ENCODE peak calls at places on chromosomes 1 and 21, in six cellular contexts. U is left lung, R is GM13977, P is neural progenitor cell, Q is esophagus muscularis mucosa, I is SK-N-SH. W is an unnamed sample.
A peak's percentile ranks its signal among the peaks of the same experiment; 100 is the strongest.

GRCh38 chr1:185973645-185974044 is 239.5 kb downstream of the HMCN1 start:
- DNase-seq in U (no peak), R (no peak), P (no peak), Q (no peak), I (no peak), W (no peak)

GRCh38 chr1:160522136-160522535 is 919 bp downstream of the SLAMF6 start:
- DNase-seq in U (no peak), R (no peak), P (no peak), Q (no peak), I (no peak), W (no peak)

GRCh38 chr1:192812420-192813209 is 3.8 kb downstream of the RGS2 start:
- DNase-seq in U (no peak), R (no peak), P (no peak), Q (no peak), I (no peak), W (no peak)

GRCh38 chr1:115112496-115113375 is 23.4 kb upstream of the TSPAN2 start:
- DNase-seq in U (peak; percentile 74), R (no peak), P (peak; percentile 69), Q (no peak), I (peak; percentile 53), W (no peak)

GRCh38 chr1:230797376-230798186 is 50.4 kb downstream of the CAPN9 start:
- DNase-seq in U (no peak), R (no peak), P (peak; percentile 81), Q (peak; percentile 91), I (peak; percentile 55), W (no peak)

GRCh38 chr21:28605138-28605537 is 387.5 kb downstream of the LTN1 start:
- DNase-seq in U (no peak), R (no peak), P (no peak), Q (no peak), I (no peak), W (no peak)

GRCh38 chr1:18907021-18907913 is 4.9 kb upstream of the ALDH4A1 start:
- DNase-seq in U (peak; percentile 87), R (peak; percentile 74), P (peak; percentile 80), Q (no peak), I (peak; percentile 72), W (no peak)

GRCh38 chr1:52904590-52905375 is 16.8 kb downstream of the ECHDC2 start:
- DNase-seq in U (no peak), R (peak; percentile 78), P (peak; percentile 72), Q (no peak), I (peak; percentile 88), W (no peak)

GRCh38 chr1:6427445-6428390 is 3.1 kb downstream of the ESPN start:
- DNase-seq in U (peak; percentile 71), R (no peak), P (peak; percentile 1), Q (no peak), I (no peak), W (peak; percentile 77)

GRCh38 chr1:37475380-37476086 is 1.2 kb downstream of the ZC3H12A start:
- DNase-seq in U (peak; percentile 69), R (no peak), P (no peak), Q (no peak), I (no peak), W (no peak)

GRCh38 chr1:116375165-116375883 is 2.3 kb downstream of the ATP1A1 start:
- DNase-seq in U (no peak), R (no peak), P (no peak), Q (no peak), I (no peak), W (no peak)

GRCh38 chr1:40977721-40978120 is 1.8 kb upstream of the CTPS1 start:
- DNase-seq in U (no peak), R (no peak), P (peak; percentile 10), Q (no peak), I (no peak), W (no peak)

GRCh38 chr1:51253691-51254090 is 17.6 kb downstream of the RNF11 start:
- DNase-seq in U (no peak), R (no peak), P (no peak), Q (no peak), I (no peak), W (no peak)

GRCh38 chr1:67691712-67692111 is 6.7 kb downstream of the GADD45A start:
- DNase-seq in U (no peak), R (no peak), P (no peak), Q (no peak), I (no peak), W (no peak)

GRCh38 chr1:18693256-18694098 is 62.8 kb downstream of the PAX7 start:
- DNase-seq in U (no peak), R (no peak), P (peak; percentile 84), Q (no peak), I (no peak), W (no peak)

GRCh38 chr1:205935869-205936268 is 7.4 kb downstream of the SLC26A9 start:
- DNase-seq in U (no peak), R (no peak), P (no peak), Q (no peak), I (no peak), W (no peak)

GRCh38 chr21:37582613-37583012 is 216.0 kb downstream of the DYRK1A start:
- DNase-seq in U (no peak), R (peak; percentile 34), P (peak; percentile 31), Q (no peak), I (peak; percentile 61), W (no peak)

GRCh38 chr1:43419627-43420425 is 30.1 kb downstream of the SZT2 start:
- DNase-seq in U (no peak), R (no peak), P (no peak), Q (no peak), I (no peak), W (no peak)

GRCh38 chr1:224851210-224851849 is 78.1 kb upstream of the DNAH14 start:
- DNase-seq in U (peak; percentile 70), R (peak; percentile 64), P (peak; percentile 73), Q (no peak), I (peak; percentile 45), W (no peak)

GRCh38 chr1:74498901-74499300 is 13.5 kb downstream of the LRRC53 start:
- DNase-seq in U (no peak), R (no peak), P (no peak), Q (no peak), I (no peak), W (no peak)

GRCh38 chr1:203025721-203026665 is at the start of gene PPFIA4:
- DNase-seq in U (peak; percentile 97), R (peak; percentile 98), P (peak; percentile 95), Q (peak; percentile 92), I (peak; percentile 99), W (no peak)

GRCh38 chr1:203028784-203029553 is 2.7 kb downstream of the PPFIA4 start:
- DNase-seq in U (no peak), R (no peak), P (no peak), Q (no peak), I (peak; percentile 54), W (no peak)

GRCh38 chr1:203031467-203031866 is 5.2 kb downstream of the PPFIA4 start:
- DNase-seq in U (no peak), R (no peak), P (no peak), Q (no peak), I (no peak), W (no peak)

GRCh38 chr1:203028067-203028783 is 1.9 kb downstream of the PPFIA4 start:
- DNase-seq in U (no peak), R (peak; percentile 3), P (no peak), Q (peak; percentile 78), I (no peak), W (no peak)

DNA sequence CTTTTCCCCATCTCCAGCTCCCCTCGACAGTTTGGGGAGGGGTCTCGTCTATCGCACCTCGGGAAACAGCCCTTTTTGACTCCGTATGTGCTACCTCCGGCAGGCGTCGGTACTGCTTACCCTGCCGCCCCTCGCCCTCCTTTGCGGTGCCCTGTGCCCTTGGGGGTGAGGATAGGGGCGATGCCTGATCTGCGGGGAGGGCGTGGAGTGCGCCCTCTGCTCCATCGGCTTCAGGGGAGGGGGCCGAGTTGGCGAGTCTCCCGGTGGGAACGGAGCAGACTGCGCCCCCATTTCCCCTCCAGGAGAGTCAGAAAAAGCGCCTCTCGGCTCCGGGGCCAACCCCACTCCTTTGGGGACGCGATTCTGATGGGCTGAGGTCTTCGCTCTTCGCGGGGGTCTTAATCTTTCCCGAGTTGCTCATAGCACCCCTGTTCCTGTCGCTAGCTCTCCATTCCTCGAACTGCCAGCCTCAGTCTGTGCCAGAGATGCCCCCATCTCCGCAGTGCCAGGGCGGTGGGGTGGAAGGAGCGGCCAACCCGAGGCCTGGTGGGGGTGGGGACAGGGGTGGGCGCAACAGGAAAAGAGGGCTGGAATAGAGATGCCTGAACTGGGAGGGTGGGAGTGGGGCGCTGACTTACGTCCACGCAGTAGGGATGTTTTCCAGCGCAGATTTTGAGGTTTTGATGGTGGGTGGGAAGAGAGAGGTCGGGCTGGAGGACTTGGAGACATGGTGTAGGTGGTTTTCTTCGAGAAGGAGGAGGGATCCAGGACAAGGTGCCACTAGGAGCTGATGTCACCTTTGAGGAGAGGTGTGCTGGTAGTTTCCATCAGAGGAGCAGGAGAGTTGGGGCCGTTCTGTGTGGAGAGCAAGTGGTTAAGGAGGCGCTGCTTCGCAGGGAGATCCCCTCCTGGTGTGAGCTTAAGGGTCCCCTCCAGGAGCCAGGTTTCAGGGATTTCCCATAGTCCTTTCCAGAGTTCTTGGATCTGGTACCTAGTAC is 674 bp downstream of the PPFIA4 start:
- DNase-seq in U (no peak), R (peak; percentile 12), P (no peak), Q (no peak), I (no peak), W (no peak)
- TF ChIP-seq CTCF in U (no peak), R (no peak), P (peak; percentile 31), Q (no peak), I (no peak), W (no peak)

GRCh38 chr1:246258250-246258649 is 248.8 kb downstream of the SMYD3 start:
- DNase-seq in U (no peak), R (no peak), P (no peak), Q (no peak), I (no peak), W (no peak)

GRCh38 chr1:246262281-246262680 is 244.8 kb downstream of the SMYD3 start:
- DNase-seq in U (no peak), R (no peak), P (no peak), Q (no peak), I (no peak), W (no peak)

GRCh38 chr1:246267426-246267825 is 239.7 kb downstream of the SMYD3 start:
- DNase-seq in U (no peak), R (no peak), P (no peak), Q (no peak), I (no peak), W (no peak)

GRCh38 chr1:246265481-246265880 is 241.6 kb downstream of the SMYD3 start:
- DNase-seq in U (no peak), R (no peak), P (no peak), Q (no peak), I (no peak), W (no peak)

GRCh38 chr1:246261641-246262040 is 245.4 kb downstream of the SMYD3 start:
- DNase-seq in U (no peak), R (no peak), P (no peak), Q (no peak), I (no peak), W (no peak)
- TF ChIP-seq CTCF in U (no peak), R (no peak), P (peak; percentile 30), Q (no peak), I (peak; percentile 50), W (peak; percentile 79)

DNA sequence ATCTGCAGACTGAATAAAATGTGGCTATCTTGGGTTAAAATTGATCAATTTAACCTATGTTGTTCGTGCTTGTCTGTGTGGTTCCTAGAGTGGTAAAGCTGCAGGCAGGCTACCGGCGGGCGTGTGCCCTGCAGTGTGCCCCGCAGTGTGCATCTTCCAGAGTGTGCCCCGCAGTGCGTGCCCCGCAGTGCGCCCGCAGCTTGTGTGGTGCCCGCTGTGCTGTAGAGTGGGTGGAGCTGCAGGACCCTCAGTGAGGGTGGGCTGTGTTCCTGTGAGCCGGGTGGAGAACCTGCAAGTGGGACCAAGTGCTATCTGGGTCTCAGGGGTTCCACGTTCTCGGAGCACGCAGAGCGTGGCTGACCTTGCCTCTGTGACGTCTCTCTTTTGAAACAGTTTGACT is 10.7 kb downstream of the RRP1 start:
- DNase-seq in U (no peak), R (no peak), P (no peak), Q (no peak), I (no peak), W (no peak)
- TF ChIP-seq CTCF in U (no peak), R (no peak), P (no peak), Q (no peak), I (no peak), W (no peak)

GRCh38 chr1:228455715-228456114 is 31.5 kb upstream of the RNF187 start:
- DNase-seq in U (no peak), R (no peak), P (no peak), Q (no peak), I (no peak), W (no peak)
- TF ChIP-seq CTCF in U (no peak), R (peak; percentile 37), P (peak; percentile 20), Q (no peak), I (peak; percentile 53), W (peak; percentile 74)